ENCODE peak calls at places on chromosomes 1 and 21, in five cellular contexts. K, I, U, X and N are unnamed samples.

GRCh38 chr1:65026235-65026634 is 59.9 kb upstream of the JAK1 start:
- DNase-seq in K (no peak), I (no peak), U (no peak), X (no peak), N (no peak)

GRCh38 chr1:10530756-10531155 is 56.0 kb downstream of the PEX14 start:
- DNase-seq in K (no peak), I (no peak), U (no peak), X (peak), N (no peak)

GRCh38 chr1:235075121-235075954 is 53.3 kb downstream of the TOMM20 start:
- DNase-seq in K (no peak), I (no peak), U (peak), X (peak), N (peak)

GRCh38 chr1:169110691-169111447 is 4.4 kb downstream of the ATP1B1 start:
- DNase-seq in K (no peak), I (no peak), U (no peak), X (peak), N (no peak)

GRCh38 chr1:54132485-54132884 is 20.3 kb downstream of the CDCP2 start:
- DNase-seq in K (no peak), I (no peak), U (no peak), X (peak), N (no peak)

GRCh38 chr1:246597971-246598370 is 31.7 kb downstream of the CNST start:
- DNase-seq in K (no peak), I (peak), U (no peak), X (no peak), N (no peak)

GRCh38 chr1:112509005-112509659 is 367 bp downstream of the WNT2B start:
- DNase-seq in K (no peak), I (no peak), U (peak), X (peak), N (no peak)

GRCh38 chr1:225691377-225691776 is 38.5 kb upstream of the ENAH start:
- DNase-seq in K (no peak), I (no peak), U (no peak), X (peak), N (no peak)

GRCh38 chr1:228904222-228904621 is 168.9 kb downstream of the RHOU start:
- DNase-seq in K (no peak), I (no peak), U (no peak), X (no peak), N (no peak)

GRCh38 chr1:41317356-41317755 is 43.9 kb upstream of the FOXO6 start:
- DNase-seq in K (no peak), I (no peak), U (no peak), X (peak), N (no peak)

GRCh38 chr1:1148569-1148968 is 25.1 kb upstream of the TTLL10 start:
- DNase-seq in K (no peak), I (no peak), U (no peak), X (no peak), N (no peak)

GRCh38 chr21:45603481-45603880 is 40.0 kb upstream of the PCBP3 start:
- DNase-seq in K (no peak), I (no peak), U (no peak), X (no peak), N (no peak)

GRCh38 chr1:160159846-160160245 is 8.4 kb downstream of the ATP1A4 start:
- DNase-seq in K (no peak), I (no peak), U (no peak), X (no peak), N (no peak)

GRCh38 chr1:201731592-201731991 is 97.4 kb upstream of the IPO9 start:
- DNase-seq in K (no peak), I (no peak), U (no peak), X (no peak), N (no peak)

GRCh38 chr1:229229721-229230135 is 41.2 kb upstream of the RAB4A start:
- DNase-seq in K (no peak), I (peak), U (no peak), X (no peak), N (peak)

GRCh38 chr1:54324750-54325704 is 81.2 kb downstream of the SSBP3 start:
- DNase-seq in K (no peak), I (peak), U (no peak), X (no peak), N (no peak)

DNA sequence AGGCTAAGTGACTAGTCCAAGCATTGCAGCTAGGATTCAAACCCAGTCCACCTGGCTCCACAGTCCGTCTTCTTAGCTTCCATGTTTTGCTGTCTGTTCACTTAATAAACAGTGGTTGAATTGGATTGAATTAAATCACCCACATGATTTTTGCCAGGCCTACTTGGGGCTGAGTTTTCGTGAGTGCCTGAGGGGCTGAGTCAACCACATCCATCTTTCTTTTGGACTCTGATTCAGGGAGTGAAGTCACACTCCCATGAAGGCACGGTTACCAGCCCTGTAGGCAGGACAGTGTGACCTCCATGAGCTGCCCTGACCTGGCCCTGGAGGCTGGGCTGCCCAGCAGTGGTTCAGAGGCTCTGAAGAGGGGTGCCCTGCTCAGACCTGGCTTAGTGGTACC is 123.7 kb downstream of the ACTL8 start:
- DNase-seq in K (no peak), I (no peak), U (no peak), X (peak), N (no peak)
- H3K27ac ChIP-seq in K (no peak), I (no peak), U (no peak), X (peak), N (no peak)

GRCh38 chr21:28882345-28882744 is 110.3 kb downstream of the LTN1 start:
- DNase-seq in K (no peak), I (no peak), U (no peak), X (no peak), N (no peak)

GRCh38 chr21:28884481-28884880 is 108.2 kb downstream of the LTN1 start:
- DNase-seq in K (no peak), I (no peak), U (no peak), X (peak), N (no peak)

GRCh38 chr21:28884976-28885852 is 107.5 kb downstream of the LTN1 start:
- DNase-seq in K (peak), I (peak), U (peak), X (peak), N (peak)

GRCh38 chr21:28883931-28884330 is 108.7 kb downstream of the LTN1 start:
- DNase-seq in K (no peak), I (no peak), U (no peak), X (no peak), N (no peak)

GRCh38 chr21:28885853-28886177 is 106.9 kb downstream of the LTN1 start:
- DNase-seq in K (no peak), I (no peak), U (no peak), X (no peak), N (no peak)
- H3K27ac ChIP-seq in K (peak), I (no peak), U (peak), X (peak), N (no peak)

GRCh38 chr1:25031601-25031965 is 101.5 kb upstream of the RUNX3 start:
- DNase-seq in K (peak), I (no peak), U (no peak), X (no peak), N (no peak)
- H3K27ac ChIP-seq in K (peak), I (no peak), U (no peak), X (no peak), N (no peak)

DNA sequence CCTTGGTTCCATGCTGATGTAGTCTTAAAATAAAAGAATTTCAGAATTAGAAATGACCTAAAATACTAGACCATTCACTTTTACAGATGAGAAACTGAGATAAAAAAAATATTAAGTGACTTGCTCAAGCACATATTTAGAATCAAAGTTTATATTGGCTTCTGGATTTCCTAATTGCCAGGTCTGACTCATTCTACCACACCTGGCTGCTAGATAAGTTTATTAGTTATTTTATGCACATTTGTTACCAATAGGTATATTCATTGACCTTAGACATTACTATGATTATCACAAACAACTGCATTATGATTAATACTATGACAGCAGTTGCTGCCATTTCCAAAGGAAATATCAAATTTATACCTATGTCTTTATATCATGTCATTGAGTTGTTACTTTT is 497.5 kb downstream of the RWDD3 start:
- DNase-seq in K (no peak), I (no peak), U (no peak), X (no peak), N (no peak)
- H3K27ac ChIP-seq in K (no peak), I (no peak), U (no peak), X (no peak), N (no peak)

GRCh38 chr21:42652527-42653491 is 612 bp upstream of the PDE9A start:
- DNase-seq in K (no peak), I (peak), U (peak), X (peak), N (peak)
- H3K27ac ChIP-seq in K (no peak), I (peak), U (peak), X (no peak), N (peak)